ENCODE peak calls at places on chromosomes 16 and 17, in five cellular contexts. O, W, V, I and Q are unnamed samples.
A peak's percentile ranks its signal among the peaks of the same experiment; 100 is the strongest.

GRCh38 chr17:2406271-2406902 is 5.5 kb upstream of the MNT start:
- DNase-seq in W (no peak), I (no peak), V (no peak), O (no peak), Q (no peak)

GRCh38 chr17:36824678-36825091 is 112.6 kb upstream of the LHX1 start:
- DNase-seq in I (no peak), V (no peak), O (no peak), W (no peak), Q (no peak)

GRCh38 chr16:82750078-82750477 is 123.3 kb downstream of the CDH13 start:
- DNase-seq in O (no peak), I (no peak), V (no peak), W (no peak), Q (no peak)

GRCh38 chr17:3959295-3959899 is 4.8 kb downstream of the ATP2A3 start:
- DNase-seq in I (peak; percentile 70), W (no peak), V (no peak), O (no peak), Q (no peak)

GRCh38 chr17:74749262-74750038 is 1.0 kb downstream of the NHERF1 start:
- DNase-seq in W (peak; percentile 73), V (peak; percentile 39), I (peak; percentile 27), O (no peak), Q (peak; percentile 23)

GRCh38 chr17:73430848-73431247 is 119.0 kb upstream of the CDC42EP4 start:
- DNase-seq in V (no peak), O (no peak), I (peak; percentile 13), W (no peak), Q (no peak)

GRCh38 chr17:43636446-43636845 is 25.3 kb downstream of the MEOX1 start:
- DNase-seq in V (no peak), O (no peak), I (no peak), W (no peak), Q (no peak)

GRCh38 chr16:70770968-70771552 is 29.9 kb downstream of the VAC14 start:
- DNase-seq in O (peak; percentile 17), V (peak; percentile 67), W (peak; percentile 75), I (peak; percentile 39), Q (no peak)

GRCh38 chr16:1993731-1994131 is 4.0 kb downstream of the SYNGR3 start:
- DNase-seq in W (peak; percentile 70), O (no peak), I (no peak), V (peak; percentile 31), Q (no peak)

GRCh38 chr16:4489030-4489429 is 12.8 kb downstream of the HMOX2 start:
- DNase-seq in O (no peak), W (no peak), I (peak; percentile 96), V (no peak), Q (no peak)

GRCh38 chr16:875182-876040 is 74.9 kb upstream of the GNG13 start:
- DNase-seq in W (no peak), O (no peak), I (no peak), V (peak; percentile 4), Q (no peak)

GRCh38 chr16:15654591-15654990 is 4.5 kb downstream of the NDE1 start:
- DNase-seq in V (no peak), W (no peak), O (no peak), I (no peak), Q (no peak)

GRCh38 chr16:74896389-74897370 is 88.2 kb downstream of the WDR59 start:
- DNase-seq in O (no peak), V (no peak), I (peak; percentile 72), W (no peak), Q (no peak)

GRCh38 chr17:13004336-13004735 is 13.5 kb downstream of the ELAC2 start:
- DNase-seq in V (no peak), W (no peak), I (peak; percentile 38), O (no peak), Q (no peak)

GRCh38 chr17:50127661-50128361 is 2.1 kb downstream of the SAMD14 start:
- DNase-seq in W (no peak), V (no peak), I (peak; percentile 62), O (no peak), Q (no peak)

GRCh38 chr16:15425861-15426260 is 8.5 kb upstream of the BMERB1 start:
- DNase-seq in V (no peak), I (no peak), O (no peak), W (no peak), Q (no peak)

GRCh38 chr17:50113624-50114320 is 16.2 kb downstream of the SAMD14 start:
- DNase-seq in O (no peak), V (no peak), I (no peak), W (no peak), Q (no peak)

GRCh38 chr16:11232852-11233726 is 22.9 kb downstream of the SOCS1 start:
- DNase-seq in V (peak; percentile 30), O (peak; percentile 85), W (peak; percentile 87), I (no peak), Q (peak; percentile 70)

GRCh38 chr16:35363510-35363909 is 1904.1 kb downstream of the TP53TG3F start:
- DNase-seq in O (no peak), W (no peak), V (no peak), I (no peak), Q (no peak)
- H3K9me3 ChIP-seq in O (no peaks in the 10 kb centered on the region), W (no peaks in the 10 kb centered on the region), V (no peaks in the 10 kb centered on the region), I (peaks cover 1% of the 10 kb centered on the region), Q (peaks cover 2% of the 10 kb centered on the region)

GRCh38 chr16:5580772-5581171 is 483.2 kb upstream of the EEF2KMT start:
- DNase-seq in W (no peak), V (no peak), I (no peak), O (no peak), Q (no peak)
- H3K9me3 ChIP-seq in W (no peaks in the 10 kb centered on the region), V (no peaks in the 10 kb centered on the region), I (no peaks in the 10 kb centered on the region), O (no peaks in the 10 kb centered on the region), Q (no peaks in the 10 kb centered on the region)

DNA sequence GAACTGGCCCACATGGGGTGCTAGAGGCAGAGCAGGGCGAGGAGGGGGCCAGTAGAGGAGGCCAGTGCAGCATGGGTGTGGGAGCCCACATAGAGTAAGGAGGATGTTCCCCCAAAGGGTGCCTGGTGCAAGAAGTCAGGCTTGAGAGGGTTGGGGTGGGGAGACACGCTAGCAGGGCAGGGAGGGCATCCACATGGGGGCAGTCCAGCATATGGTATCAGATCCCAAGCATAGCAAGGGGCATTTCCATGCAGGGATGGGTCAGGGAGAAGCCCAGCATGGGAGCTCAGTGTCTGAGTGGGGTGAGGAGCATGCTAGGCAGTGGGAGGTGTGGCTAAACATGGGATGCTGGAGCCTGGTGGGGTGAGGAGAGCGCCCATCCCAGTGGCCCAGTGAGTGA is 213.7 kb downstream of the COPRS start:
- DNase-seq in O (no peak), V (no peak), I (no peak), W (no peak), Q (no peak)
- H3K9me3 ChIP-seq in O (no peaks in the 10 kb centered on the region), V (peaks cover 9% of the 10 kb centered on the region), I (peaks cover 2% of the 10 kb centered on the region), W (no peaks in the 10 kb centered on the region), Q (no peaks in the 10 kb centered on the region)

DNA sequence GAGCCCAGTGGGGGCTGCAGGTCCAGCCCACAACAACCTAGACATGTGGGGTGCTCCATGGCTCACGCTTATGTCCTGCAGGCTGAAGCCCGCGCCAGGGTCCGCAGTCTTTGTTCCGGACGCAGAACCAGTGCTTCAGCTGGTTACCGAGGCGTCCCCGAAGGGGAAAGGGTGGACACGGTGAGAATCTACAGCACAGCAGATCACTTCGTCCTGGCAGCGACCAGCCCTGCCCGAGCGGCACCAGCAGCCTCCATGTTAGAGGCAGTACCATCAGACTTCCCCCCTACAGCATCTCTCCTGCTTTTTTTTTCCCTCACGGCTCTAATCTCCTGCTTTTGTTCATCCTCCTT is 1736.4 kb downstream of the TP53TG3F start:
- DNase-seq in W (peak; percentile 47), V (no peak), O (no peak), I (no peak), Q (no peak)
- H3K9me3 ChIP-seq in W (no peaks in the 10 kb centered on the region), V (no peaks in the 10 kb centered on the region), O (no peaks in the 10 kb centered on the region), I (no peaks in the 10 kb centered on the region), Q (peaks cover 3% of the 10 kb centered on the region)

GRCh38 chr16:35398208-35398607 is 1938.8 kb downstream of the TP53TG3F start:
- DNase-seq in O (no peak), I (no peak), W (no peak), V (no peak), Q (no peak)
- H3K9me3 ChIP-seq in O (peaks cover 14% of the 10 kb centered on the region), I (no peaks in the 10 kb centered on the region), W (no peaks in the 10 kb centered on the region), V (no peaks in the 10 kb centered on the region), Q (peaks cover 4% of the 10 kb centered on the region)

GRCh38 chr16:78929798-78930197 is 670.7 kb downstream of the MAF start:
- DNase-seq in W (no peak), I (no peak), V (no peak), O (no peak), Q (no peak)
- H3K9me3 ChIP-seq in W (no peaks in the 10 kb centered on the region), I (no peaks in the 10 kb centered on the region), V (no peaks in the 10 kb centered on the region), O (no peaks in the 10 kb centered on the region), Q (no peaks in the 10 kb centered on the region)

GRCh38 chr16:35148748-35149147 is 1689.3 kb downstream of the TP53TG3F start:
- DNase-seq in W (no peak), V (no peak), O (no peak), I (no peak), Q (no peak)
- H3K9me3 ChIP-seq in W (no peaks in the 10 kb centered on the region), V (no peaks in the 10 kb centered on the region), O (peaks cover 10% of the 10 kb centered on the region), I (no peaks in the 10 kb centered on the region), Q (no peaks in the 10 kb centered on the region)

DNA sequence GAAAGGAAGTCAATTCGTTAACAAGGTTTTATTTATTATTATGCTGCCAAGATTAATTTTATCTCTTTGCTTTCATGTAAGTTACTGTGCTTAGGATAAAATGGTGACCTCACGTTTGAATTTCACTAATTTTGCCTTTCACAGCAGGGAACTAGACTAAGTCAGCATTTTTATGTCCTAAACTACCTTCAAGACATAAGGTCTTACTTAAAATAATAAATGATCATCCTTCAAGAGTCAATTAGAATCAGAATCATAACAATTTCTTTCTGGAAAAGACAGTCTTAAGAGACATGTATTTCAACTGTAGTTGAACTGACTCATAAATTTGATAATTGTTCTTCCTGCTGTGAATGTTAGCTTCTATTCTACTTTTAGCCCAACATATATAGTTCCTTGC is 893.8 kb downstream of the KCNJ2 start:
- DNase-seq in I (no peak), V (no peak), O (no peak), W (no peak), Q (no peak)
- H3K9me3 ChIP-seq in I (no peaks in the 10 kb centered on the region), V (no peaks in the 10 kb centered on the region), O (no peaks in the 10 kb centered on the region), W (no peaks in the 10 kb centered on the region), Q (no peaks in the 10 kb centered on the region)

DNA sequence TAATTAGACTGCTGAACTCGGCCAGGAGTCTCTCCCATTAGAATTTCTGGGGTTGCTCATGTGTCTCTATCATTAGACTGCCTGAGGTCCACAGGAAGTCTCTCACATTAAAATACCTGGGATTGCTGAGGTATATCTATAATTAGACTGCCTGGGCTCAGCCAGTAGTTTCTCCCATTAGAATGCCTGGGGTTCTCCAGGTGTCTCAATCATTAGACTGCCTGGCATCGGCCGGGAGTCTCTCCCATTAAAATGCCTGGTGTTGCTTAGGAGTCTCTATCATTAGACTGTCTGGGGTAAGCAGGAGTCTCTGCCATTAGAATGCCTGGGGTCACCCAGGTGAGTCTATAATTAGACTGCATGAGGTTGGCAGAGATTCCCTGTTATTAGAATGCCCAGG is 2233.4 kb downstream of the TP53TG3F start:
- DNase-seq in I (no peak), V (no peak), O (no peak), W (no peak), Q (no peak)
- H3K9me3 ChIP-seq in I (no peaks in the 10 kb centered on the region), V (peaks cover 9% of the 10 kb centered on the region), O (peaks cover 10% of the 10 kb centered on the region), W (peaks cover 15% of the 10 kb centered on the region), Q (peaks cover 3% of the 10 kb centered on the region)